ENCODE peak calls at places on chromosomes 11 and 22, in five cellular contexts. S is GM23338, E is hepatocyte, L is neuronal stem cell, I is lower lobe of right lung. H is an unnamed sample.

GRCh38 chr22:37827056-37827455 is 3.9 kb downstream of the GALR3 start:
- DNase-seq in L (no peak), I (no peak), S (no peak), E (no peak), H (no peak)

GRCh38 chr22:40050258-40050657 is 55.5 kb downstream of the FAM83F start:
- DNase-seq in S (no peak), E (no peak), I (no peak), L (no peak), H (no peak)

GRCh38 chr22:38412435-38413084 is 42.4 kb downstream of the KCNJ4 start:
- DNase-seq in I (peak; percentile 46), S (peak; percentile 66), E (peak; percentile 5), L (no peak), H (peak; percentile 80)

GRCh38 chr11:79415411-79415810 is 25.4 kb downstream of the TENM4 start:
- DNase-seq in I (no peak), L (no peak), E (no peak), S (no peak), H (no peak)

GRCh38 chr11:113045146-113045545 is 83.9 kb downstream of the NCAM1 start:
- DNase-seq in E (no peak), S (no peak), I (no peak), L (no peak), H (peak; percentile 81)

GRCh38 chr22:20080445-20080775 is 369 bp downstream of the DGCR8 start:
- DNase-seq in I (peak; percentile 80), S (peak; percentile 68), L (peak; percentile 58), E (peak; percentile 86), H (peak; percentile 81)

GRCh38 chr22:47094861-47095330 is 332.4 kb downstream of the TBC1D22A start:
- DNase-seq in E (no peak), I (no peak), S (no peak), L (no peak), H (no peak)

GRCh38 chr11:12199231-12199948 is 89.0 kb downstream of the MICAL2 start:
- DNase-seq in E (no peak), L (no peak), I (peak; percentile 50), S (no peak), H (no peak)

GRCh38 chr11:72426758-72427157 is 7.6 kb downstream of the CLPB start:
- DNase-seq in I (no peak), E (no peak), L (no peak), S (no peak), H (no peak)

GRCh38 chr11:64803163-64803845 is at the start of gene MAP4K2:
- DNase-seq in S (peak; percentile 98), E (peak; percentile 97), I (peak; percentile 92), L (peak; percentile 84), H (peak; percentile 94)

GRCh38 chr22:46073683-46074504 is 76.4 kb upstream of the PPARA start:
- DNase-seq in S (no peak), E (no peak), I (peak; percentile 53), L (no peak), H (no peak)

GRCh38 chr11:61129608-61130523 is 27.6 kb downstream of the CD5 start:
- DNase-seq in L (peak; percentile 85), S (peak; percentile 96), E (peak; percentile 94), I (peak; percentile 91), H (peak; percentile 99)

GRCh38 chr11:126739499-126740145 is 260.9 kb downstream of the KIRREL3 start:
- DNase-seq in E (no peak), L (no peak), S (no peak), I (no peak), H (no peak)

GRCh38 chr11:61413496-61413895 is 16.3 kb downstream of the CPSF7 start:
- DNase-seq in I (no peak), L (no peak), S (no peak), E (no peak), H (no peak)

GRCh38 chr22:40487663-40488249 is 117.4 kb downstream of the SGSM3 start:
- DNase-seq in E (peak; percentile 28), S (peak; percentile 60), I (no peak), L (no peak), H (no peak)

GRCh38 chr11:118258410-118258809 is 5.7 kb downstream of the MPZL2 start:
- DNase-seq in E (no peak), I (no peak), L (no peak), S (peak; percentile 49), H (no peak)

GRCh38 chr11:46277623-46278386 is at the start of gene CREB3L1:
- DNase-seq in E (peak; percentile 36), I (peak; percentile 70), L (no peak), S (peak; percentile 61), H (peak; percentile 85)

GRCh38 chr22:30605449-30606110 is 1.4 kb upstream of the TCN2 start:
- DNase-seq in I (peak; percentile 70), S (peak; percentile 75), E (peak; percentile 65), L (no peak), H (peak; percentile 76)

GRCh38 chr11:86414032-86414431 is 39.3 kb downstream of the CCDC81 start:
- DNase-seq in L (no peak), E (no peak), S (no peak), I (no peak), H (no peak)

GRCh38 chr11:44709966-44710365 is 16.8 kb upstream of the TSPAN18 start:
- DNase-seq in L (no peak), I (no peak), S (no peak), E (no peak), H (no peak)

GRCh38 chr22:25090225-25090651 is 109.4 kb upstream of the CRYBB3 start:
- DNase-seq in L (no peak), I (no peak), S (no peak), E (no peak), H (no peak)

GRCh38 chr22:19674129-19674928 is 40.0 kb upstream of the SEPTIN5 start:
- DNase-seq in S (no peak), E (no peak), I (no peak), L (no peak), H (peak; percentile 12)

GRCh38 chr11:108218455-108218854 is 4.0 kb downstream of the NPAT start:
- DNase-seq in E (no peak), I (no peak), L (no peak), S (no peak), H (no peak)

GRCh38 chr11:36598051-36598450 is at the start of gene RAG2:
- DNase-seq in S (no peak), L (no peak), I (no peak), E (no peak), H (no peak)

GRCh38 chr11:93000511-93001476 is 31.3 kb downstream of the MTNR1B start:
- DNase-seq in L (no peak), I (no peak), S (no peak), E (no peak), H (no peak)

GRCh38 chr11:127395034-127395433 is 394.5 kb upstream of the KIRREL3 start:
- DNase-seq in E (peak; percentile 24), L (no peak), I (no peak), S (no peak), H (no peak)

GRCh38 chr22:37345863-37346514 is 63.7 kb downstream of the CYTH4 start:
- DNase-seq in E (peak; percentile 41), L (no peak), I (no peak), S (no peak), H (no peak)

GRCh38 chr11:61079416-61080150 is 22.7 kb upstream of the CD5 start:
- DNase-seq in E (no peak), L (no peak), I (no peak), S (no peak), H (no peak)

GRCh38 chr22:49567894-49568750 is 259.6 kb downstream of the BRD1 start:
- DNase-seq in L (no peak), E (no peak), S (no peak), I (no peak), H (peak; percentile 39)

GRCh38 chr11:78420796-78421209 is 3.2 kb upstream of the GAB2 start:
- DNase-seq in E (peak; percentile 47), L (no peak), S (no peak), I (peak; percentile 84), H (no peak)

GRCh38 chr11:36432093-36432469 is 78.0 kb downstream of the TRAF6 start:
- DNase-seq in L (no peak), I (no peak), S (no peak), E (no peak), H (no peak)

DNA sequence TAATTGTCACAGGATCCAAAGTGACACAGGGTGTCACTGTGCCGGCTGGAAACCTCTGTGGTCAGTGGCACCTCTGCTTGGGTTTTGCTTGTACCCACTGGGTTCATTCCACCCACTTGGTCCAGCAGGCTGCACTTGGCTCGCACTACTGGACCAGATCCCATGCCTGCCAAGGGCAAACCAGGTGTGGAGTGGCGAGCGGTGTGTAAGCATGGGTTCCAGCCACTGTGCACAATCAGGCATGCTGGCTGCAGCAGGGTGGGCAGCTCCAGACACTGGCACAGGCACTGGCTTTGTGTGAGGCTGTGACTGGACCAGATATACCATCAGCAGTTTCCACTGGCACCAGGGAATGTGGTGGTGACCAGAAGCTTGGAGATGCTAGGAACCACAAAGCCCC is 261.4 kb downstream of the KCNA4 start:
- DNase-seq in I (no peak), S (no peak), L (no peak), E (no peak), H (no peak)
- H3K4me3 ChIP-seq in I (no peak overlapping the region), S (no peak overlapping the region), L (no peak overlapping the region), E (no peak overlapping the region), H (no peak overlapping the region)

GRCh38 chr22:26648011-26648497 is 9.3 kb upstream of the MIAT start:
- DNase-seq in L (peak; percentile 81), S (peak; percentile 89), E (no peak), I (no peak), H (peak; percentile 77)
- H3K4me3 ChIP-seq in L (peak overlapping the region; percentile 14), S (peak overlapping the region; percentile 43), E (no peak overlapping the region), I (no peak overlapping the region), H (no peak overlapping the region)

GRCh38 chr11:119374632-119375394 is 6.7 kb downstream of the USP2 start:
- DNase-seq in S (no peak), E (no peak), I (no peak), L (no peak), H (peak; percentile 66)

GRCh38 chr11:119377961-119378667 is 3.4 kb downstream of the USP2 start:
- DNase-seq in I (no peak), E (no peak), S (no peak), L (no peak), H (peak; percentile 96)

GRCh38 chr11:119377112-119377901 is 4.2 kb downstream of the USP2 start:
- DNase-seq in L (no peak), E (no peak), I (no peak), S (no peak), H (no peak)

GRCh38 chr11:119375629-119376196 is 5.8 kb downstream of the USP2 start:
- DNase-seq in S (peak; percentile 48), L (no peak), I (no peak), E (no peak), H (peak; percentile 68)

DNA sequence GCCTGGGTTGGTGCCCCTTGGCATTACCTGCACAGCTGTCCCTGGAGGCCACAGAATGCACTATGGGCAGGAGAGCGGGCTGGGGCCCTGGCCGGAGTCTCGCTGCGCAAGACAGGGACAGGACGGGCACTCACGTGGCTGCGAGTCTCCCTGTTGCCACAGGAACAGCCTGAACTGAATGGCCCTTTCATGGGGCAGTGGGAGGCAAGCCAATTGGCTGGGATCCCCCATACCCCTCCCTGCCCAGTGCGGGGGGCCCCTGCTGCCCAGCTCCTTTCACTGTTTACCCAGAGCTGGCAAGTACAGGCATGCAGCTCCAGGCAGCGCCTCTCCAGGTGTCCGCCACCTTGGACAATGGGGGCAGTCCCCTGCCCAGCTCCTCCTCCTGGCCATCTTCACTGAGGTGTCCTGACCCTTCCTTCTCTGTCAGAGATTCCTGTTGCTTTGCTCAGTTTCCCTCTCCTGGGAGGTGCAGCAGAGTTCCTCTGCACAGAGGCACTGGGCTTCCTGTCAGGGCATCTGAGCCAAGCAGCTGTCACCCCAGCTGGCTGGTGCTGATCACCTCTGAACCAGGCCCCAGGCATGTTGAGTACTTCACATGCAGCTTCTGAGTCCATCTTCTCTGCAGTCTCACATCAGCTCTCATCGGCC is 5.2 kb downstream of the USP2 start:
- DNase-seq in E (no peak), S (no peak), L (no peak), I (peak; percentile 77), H (peak; percentile 61)
- H3K4me3 ChIP-seq in E (no peak overlapping the region), S (no peak overlapping the region), L (no peak overlapping the region), I (no peak overlapping the region), H (peak overlapping the region; percentile 34)

GRCh38 chr11:83613767-83614121 is 327.6 kb upstream of the CCDC90B start:
- DNase-seq in S (no peak), E (no peak), L (no peak), I (no peak), H (peak; percentile 44)
- H3K4me3 ChIP-seq in S (no peak overlapping the region), E (no peak overlapping the region), L (no peak overlapping the region), I (no peak overlapping the region), H (no peak overlapping the region)